ENCODE peak calls at places on chromosomes 7 and 10, in four cellular contexts. One of them, this sample, is unnamed.

GRCh38 chr7:159057647-159058046 is 87.0 kb downstream of the VIPR2 start:
- DNase-seq in HCT116: no peak
- DNase-seq in K562: no peak
- DNase-seq in HepG2: no peak
- DNase-seq in this sample: no peak

GRCh38 chr7:96952974-96953391 is 52.4 kb upstream of the DLX6 start:
- DNase-seq in HepG2: no peak
- DNase-seq in HCT116: no peak
- DNase-seq in K562: no peak
- DNase-seq in this sample: no peak

GRCh38 chr10:78852856-78853255 is 215.9 kb upstream of the ZMIZ1 start:
- DNase-seq in HepG2: no peak
- DNase-seq in K562: peak
- DNase-seq in HCT116: peak
- DNase-seq in this sample: no peak

GRCh38 chr10:73589538-73590126 is 1.5 kb downstream of the USP54 start:
- DNase-seq in K562: no peak
- DNase-seq in HCT116: no peak
- DNase-seq in HepG2: no peak
- DNase-seq in this sample: no peak

GRCh38 chr10:34704526-34705184 is 110.4 kb downstream of the PARD3 start:
- DNase-seq in HepG2: no peak
- DNase-seq in K562: no peak
- DNase-seq in HCT116: no peak
- DNase-seq in this sample: no peak

GRCh38 chr7:34036069-34036920 is 131.0 kb downstream of the BMPER start:
- DNase-seq in HepG2: peak
- DNase-seq in K562: peak
- DNase-seq in HCT116: peak
- DNase-seq in this sample: no peak

GRCh38 chr10:71263376-71263775 is 51.0 kb downstream of the UNC5B start:
- DNase-seq in K562: no peak
- DNase-seq in HCT116: no peak
- DNase-seq in HepG2: no peak
- DNase-seq in this sample: no peak

GRCh38 chr10:74032900-74033655 is 35.2 kb downstream of the VCL start:
- DNase-seq in K562: no peak
- DNase-seq in HepG2: no peak
- DNase-seq in HCT116: no peak
- DNase-seq in this sample: no peak

GRCh38 chr10:78891741-78892140 is 177.0 kb upstream of the ZMIZ1 start:
- DNase-seq in HCT116: no peak
- DNase-seq in HepG2: no peak
- DNase-seq in K562: no peak
- DNase-seq in this sample: no peak

GRCh38 chr10:86411281-86411841 is 44.8 kb upstream of the GRID1 start:
- DNase-seq in HCT116: no peak
- DNase-seq in HepG2: peak
- DNase-seq in K562: no peak
- DNase-seq in this sample: no peak

GRCh38 chr7:39299695-39300094 is 266.5 kb upstream of the YAE1 start:
- DNase-seq in HepG2: no peak
- DNase-seq in K562: no peak
- DNase-seq in HCT116: no peak
- DNase-seq in this sample: no peak

GRCh38 chr10:75765705-75766104 is 334.3 kb downstream of the LRMDA start:
- DNase-seq in K562: no peak
- DNase-seq in HCT116: no peak
- DNase-seq in HepG2: no peak
- DNase-seq in this sample: no peak

GRCh38 chr7:79452032-79452494 is 1.4 kb downstream of the MAGI2 start:
- DNase-seq in HepG2: peak
- DNase-seq in HCT116: no peak
- DNase-seq in K562: no peak
- DNase-seq in this sample: peak

GRCh38 chr7:108497082-108497725 is 28.7 kb downstream of the PNPLA8 start:
- DNase-seq in HCT116: peak
- DNase-seq in HepG2: peak
- DNase-seq in K562: peak
- DNase-seq in this sample: peak

GRCh38 chr7:27155816-27156507 is 513 bp downstream of the HOXA7 start:
- DNase-seq in HCT116: no peak
- DNase-seq in HepG2: no peak
- DNase-seq in K562: no peak
- DNase-seq in this sample: no peak

GRCh38 chr10:105506258-105506657 is 865.2 kb downstream of the SORCS3 start:
- DNase-seq in HepG2: no peak
- DNase-seq in K562: no peak
- DNase-seq in HCT116: no peak
- DNase-seq in this sample: no peak

GRCh38 chr10:132303361-132304115 is 4.2 kb downstream of the STK32C start:
- DNase-seq in K562: no peak
- DNase-seq in HCT116: no peak
- DNase-seq in HepG2: no peak
- DNase-seq in this sample: no peak

GRCh38 chr7:120052884-120053382 is 220.0 kb upstream of the KCND2 start:
- DNase-seq in K562: no peak
- DNase-seq in HepG2: no peak
- DNase-seq in HCT116: no peak
- DNase-seq in this sample: no peak

GRCh38 chr10:112303528-112303927 is 20.3 kb downstream of the TECTB start:
- DNase-seq in HCT116: no peak
- DNase-seq in HepG2: no peak
- DNase-seq in K562: no peak
- DNase-seq in this sample: no peak

GRCh38 chr7:26534649-26535482 is 243.2 kb downstream of the SNX10 start:
- DNase-seq in HepG2: no peak
- DNase-seq in K562: no peak
- DNase-seq in HCT116: no peak
- DNase-seq in this sample: no peak

GRCh38 chr10:47160229-47160908 is 139.6 kb upstream of the GDF10 start:
- DNase-seq in HCT116: no peak
- DNase-seq in K562: no peak
- DNase-seq in HepG2: no peak
- DNase-seq in this sample: no peak

GRCh38 chr7:54355842-54356241 is 186.3 kb upstream of the VSTM2A start:
- DNase-seq in K562: no peak
- DNase-seq in HepG2: no peak
- DNase-seq in HCT116: no peak
- DNase-seq in this sample: no peak

GRCh38 chr10:13953371-13953770 is 366.6 kb downstream of the PRPF18 start:
- DNase-seq in K562: no peak
- DNase-seq in HCT116: no peak
- DNase-seq in HepG2: no peak
- DNase-seq in this sample: no peak

GRCh38 chr7:6159097-6159483 is 113.3 kb downstream of the CYTH3 start:
- DNase-seq in K562: no peak
- DNase-seq in HCT116: no peak
- DNase-seq in HepG2: no peak
- DNase-seq in this sample: no peak

GRCh38 chr7:80449841-80450240 is 62.0 kb downstream of the GNAT3 start:
- DNase-seq in K562: no peak
- DNase-seq in HepG2: peak
- DNase-seq in HCT116: no peak
- DNase-seq in this sample: no peak

GRCh38 chr7:106606120-106606519 is 54.8 kb downstream of the CCDC71L start:
- DNase-seq in HCT116: no peak
- DNase-seq in HepG2: no peak
- DNase-seq in K562: no peak
- DNase-seq in this sample: no peak

GRCh38 chr10:120651000-120651399 is 194.0 kb downstream of the PLPP4 start:
- DNase-seq in K562: no peak
- DNase-seq in HCT116: no peak
- DNase-seq in HepG2: no peak
- DNase-seq in this sample: no peak

GRCh38 chr7:30159698-30160143 is 24.9 kb downstream of the MTURN start:
- DNase-seq in K562: peak
- DNase-seq in HCT116: no peak
- DNase-seq in HepG2: peak
- DNase-seq in this sample: no peak

GRCh38 chr10:68239596-68240150 is 7.8 kb upstream of the ATOH7 start:
- DNase-seq in HepG2: no peak
- DNase-seq in HCT116: no peak
- DNase-seq in K562: no peak
- DNase-seq in this sample: no peak

GRCh38 chr10:34681933-34682332 is 133.2 kb downstream of the PARD3 start:
- DNase-seq in HepG2: no peak
- DNase-seq in HCT116: no peak
- DNase-seq in K562: no peak
- DNase-seq in this sample: no peak

GRCh38 chr7:149430197-149430596 is 30.7 kb downstream of the ZNF777 start:
- DNase-seq in K562: no peak
- DNase-seq in HepG2: no peak
- DNase-seq in HCT116: no peak
- DNase-seq in this sample: no peak

GRCh38 chr7:141915565-141915964 is 634 bp upstream of the OR9A4 start:
- DNase-seq in HepG2: no peak
- DNase-seq in HCT116: no peak
- DNase-seq in K562: no peak
- DNase-seq in this sample: no peak

GRCh38 chr7:22983257-22983855 is 30.6 kb downstream of the HYCC1 start:
- DNase-seq in HCT116: no peak
- DNase-seq in HepG2: no peak
- DNase-seq in K562: no peak
- DNase-seq in this sample: no peak

GRCh38 chr7:55593515-55594318 is 21.4 kb upstream of the VOPP1 start:
- DNase-seq in K562: peak
- DNase-seq in HCT116: peak
- DNase-seq in HepG2: peak
- DNase-seq in this sample: peak

DNA sequence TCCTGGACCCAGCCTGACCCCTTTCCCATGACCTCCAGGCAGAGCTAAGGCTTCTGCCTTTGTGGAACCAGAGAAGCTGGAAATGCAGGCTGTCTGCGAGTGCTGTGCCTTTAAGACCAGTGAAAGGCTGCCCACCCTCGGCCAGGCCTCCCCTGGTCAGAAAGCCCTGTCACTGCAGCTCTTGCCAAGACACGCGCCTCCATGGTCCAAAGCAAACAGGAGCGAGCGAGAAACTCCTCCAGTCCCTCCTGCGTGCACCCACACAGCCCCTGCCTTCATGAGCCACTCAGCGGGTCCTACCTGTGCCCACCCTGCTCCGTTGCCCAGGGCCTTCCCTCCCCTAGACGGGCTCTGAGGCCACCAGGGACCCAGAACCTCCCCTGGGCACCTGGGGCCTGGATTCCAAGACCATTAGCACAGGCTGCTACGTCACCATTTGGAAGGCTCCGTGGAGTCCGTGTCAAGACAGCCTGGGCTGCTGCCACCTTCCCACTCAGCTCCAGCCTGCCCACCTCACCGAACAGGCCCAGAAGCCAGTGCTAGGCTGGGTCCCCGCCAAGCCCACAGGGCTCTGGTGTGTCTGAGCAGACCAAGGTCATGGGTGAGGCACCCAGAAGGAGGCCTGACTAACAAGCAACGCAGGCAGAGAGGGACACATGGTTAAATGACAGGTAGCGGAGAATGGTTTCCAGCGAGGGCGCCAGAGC is 144.5 kb downstream of the NEURL1 start:
- DNase-seq in HepG2: no peak
- DNase-seq in K562: no peak
- DNase-seq in HCT116: no peak
- DNase-seq in this sample: no peak
- H3K4me3 ChIP-seq in HepG2: no peak
- H3K4me3 ChIP-seq in K562: no peak
- H3K4me3 ChIP-seq in HCT116: no peak
- H3K4me3 ChIP-seq in this sample: no peak

GRCh38 chr10:91344117-91344856 is 65.9 kb upstream of the HECTD2 start:
- DNase-seq in K562: no peak
- DNase-seq in HCT116: no peak
- DNase-seq in HepG2: no peak
- DNase-seq in this sample: no peak

GRCh38 chr10:91339729-91340128 is 70.4 kb upstream of the HECTD2 start:
- DNase-seq in K562: no peak
- DNase-seq in HCT116: no peak
- DNase-seq in HepG2: no peak
- DNase-seq in this sample: no peak

GRCh38 chr10:91343010-91343409 is 67.1 kb upstream of the HECTD2 start:
- DNase-seq in HCT116: no peak
- DNase-seq in HepG2: no peak
- DNase-seq in K562: no peak
- DNase-seq in this sample: no peak

GRCh38 chr10:91345716-91346115 is 64.4 kb upstream of the HECTD2 start:
- DNase-seq in K562: no peak
- DNase-seq in HepG2: no peak
- DNase-seq in HCT116: no peak
- DNase-seq in this sample: no peak

GRCh38 chr10:91340613-91341362 is 69.4 kb upstream of the HECTD2 start:
- DNase-seq in HepG2: no peak
- DNase-seq in HCT116: no peak
- DNase-seq in K562: no peak
- DNase-seq in this sample: peak
- TF ChIP-seq CTCF in HepG2: no peak
- TF ChIP-seq CTCF in HCT116: no peak
- TF ChIP-seq CTCF in K562: no peak
- TF ChIP-seq CTCF in this sample: no peak

GRCh38 chr10:4688620-4689019 is 137.4 kb upstream of the AKR1E2 start:
- DNase-seq in K562: no peak
- DNase-seq in HepG2: no peak
- DNase-seq in HCT116: no peak
- DNase-seq in this sample: no peak
- TF ChIP-seq TCF7L2 in K562: no peak
- TF ChIP-seq TCF7L2 in HepG2: no peak
- TF ChIP-seq TCF7L2 in HCT116: no peak
- TF ChIP-seq TCF7L2 in this sample: no peak

GRCh38 chr7:2037805-2038635 is 194.7 kb downstream of the MAD1L1 start:
- DNase-seq in HepG2: no peak
- DNase-seq in K562: no peak
- DNase-seq in HCT116: no peak
- DNase-seq in this sample: no peak
- H3K4me3 ChIP-seq in HepG2: no peak
- H3K4me3 ChIP-seq in K562: no peak
- H3K4me3 ChIP-seq in HCT116: no peak
- H3K4me3 ChIP-seq in this sample: no peak

GRCh38 chr7:134985894-134986362 is 380 bp upstream of the AGBL3 start:
- DNase-seq in K562: no peak
- DNase-seq in HCT116: no peak
- DNase-seq in HepG2: no peak
- DNase-seq in this sample: no peak
- TF ChIP-seq CTCF in K562: no peak
- TF ChIP-seq CTCF in HCT116: no peak
- TF ChIP-seq CTCF in HepG2: no peak
- TF ChIP-seq CTCF in this sample: no peak

DNA sequence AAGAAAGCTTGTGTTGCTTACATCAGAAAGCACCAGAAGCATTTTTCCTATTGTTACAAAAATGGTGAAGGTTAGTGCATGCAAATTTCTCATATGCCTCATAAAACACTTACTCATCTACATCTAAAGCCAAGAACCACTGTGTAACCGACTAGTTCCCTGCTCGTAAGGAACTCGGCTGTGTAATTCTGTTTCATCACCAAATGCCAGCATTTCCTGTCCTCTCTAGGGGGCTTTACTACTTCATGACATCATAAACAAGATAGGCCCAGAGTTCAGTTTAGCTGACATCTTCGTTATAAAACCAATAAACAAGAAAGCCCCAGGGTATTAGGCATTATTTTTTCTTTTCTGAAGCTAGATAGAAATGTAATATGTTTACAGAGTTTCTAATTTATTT is 88.0 kb downstream of the CFAP58 start:
- DNase-seq in HepG2: no peak
- DNase-seq in K562: no peak
- DNase-seq in HCT116: no peak
- DNase-seq in this sample: no peak
- TF ChIP-seq TCF7L2 in HepG2: no peak
- TF ChIP-seq TCF7L2 in K562: no peak
- TF ChIP-seq TCF7L2 in HCT116: no peak
- TF ChIP-seq TCF7L2 in this sample: no peak